ENCODE peak calls at places on chromosomes 2 and 18, in four cellular contexts. L, G, O and E are unnamed samples.

GRCh38 chr2:38099096-38099997 is 23.4 kb upstream of the CYP1B1 start:
- DNase-seq in L (no peak), G (no peak), O (no peak), E (no peak)

GRCh38 chr2:8984152-8984551 is 19.3 kb downstream of the MBOAT2 start:
- DNase-seq in L (no peak), G (peak), O (no peak), E (no peak)

GRCh38 chr2:239035361-239035814 is 187.5 kb downstream of the TWIST2 start:
- DNase-seq in L (no peak), G (no peak), O (peak), E (peak)

GRCh38 chr2:28387082-28387960 is 5.3 kb upstream of the FOSL2 start:
- DNase-seq in L (no peak), G (no peak), O (no peak), E (no peak)

GRCh38 chr2:215423928-215424540 is 11.8 kb downstream of the FN1 start:
- DNase-seq in L (no peak), G (no peak), O (no peak), E (no peak)

GRCh38 chr2:223508372-223508771 is 93.8 kb downstream of the SCG2 start:
- DNase-seq in L (no peak), G (no peak), O (no peak), E (no peak)

GRCh38 chr2:234241656-234242445 is 191.3 kb downstream of the SPP2 start:
- DNase-seq in L (no peak), G (no peak), O (no peak), E (no peak)

GRCh38 chr18:59908790-59909189 is 9.0 kb downstream of the PMAIP1 start:
- DNase-seq in L (no peak), G (no peak), O (no peak), E (no peak)

GRCh38 chr2:25982273-25982967 is at the start of gene KIF3C:
- DNase-seq in L (peak), G (no peak), O (peak), E (no peak)

GRCh38 chr18:471701-472100 is 28.8 kb downstream of the COLEC12 start:
- DNase-seq in L (no peak), G (no peak), O (no peak), E (no peak)

GRCh38 chr2:237092920-237093781 is 7.5 kb downstream of the COPS8 start:
- DNase-seq in L (no peak), G (no peak), O (peak), E (peak)

GRCh38 chr18:45457933-45458332 is 157.3 kb upstream of the SLC14A2 start:
- DNase-seq in L (no peak), G (no peak), O (no peak), E (no peak)

GRCh38 chr18:45456076-45457066 is 158.9 kb upstream of the SLC14A2 start:
- DNase-seq in L (no peak), G (no peak), O (no peak), E (no peak)
- H3K27ac ChIP-seq in L (no peak), G (no peak), O (peak), E (no peak)

GRCh38 chr2:241009191-241009590 is 10.8 kb downstream of the SNED1 start:
- DNase-seq in L (no peak), G (no peak), O (no peak), E (no peak)

GRCh38 chr2:241010531-241011295 is 12.3 kb downstream of the SNED1 start:
- DNase-seq in L (no peak), G (no peak), O (peak), E (no peak)

GRCh38 chr2:241011296-241011600 is 12.8 kb downstream of the SNED1 start:
- DNase-seq in L (no peak), G (no peak), O (no peak), E (no peak)

GRCh38 chr2:241008711-241009121 is 10.3 kb downstream of the SNED1 start:
- DNase-seq in L (no peak), G (no peak), O (no peak), E (no peak)

DNA sequence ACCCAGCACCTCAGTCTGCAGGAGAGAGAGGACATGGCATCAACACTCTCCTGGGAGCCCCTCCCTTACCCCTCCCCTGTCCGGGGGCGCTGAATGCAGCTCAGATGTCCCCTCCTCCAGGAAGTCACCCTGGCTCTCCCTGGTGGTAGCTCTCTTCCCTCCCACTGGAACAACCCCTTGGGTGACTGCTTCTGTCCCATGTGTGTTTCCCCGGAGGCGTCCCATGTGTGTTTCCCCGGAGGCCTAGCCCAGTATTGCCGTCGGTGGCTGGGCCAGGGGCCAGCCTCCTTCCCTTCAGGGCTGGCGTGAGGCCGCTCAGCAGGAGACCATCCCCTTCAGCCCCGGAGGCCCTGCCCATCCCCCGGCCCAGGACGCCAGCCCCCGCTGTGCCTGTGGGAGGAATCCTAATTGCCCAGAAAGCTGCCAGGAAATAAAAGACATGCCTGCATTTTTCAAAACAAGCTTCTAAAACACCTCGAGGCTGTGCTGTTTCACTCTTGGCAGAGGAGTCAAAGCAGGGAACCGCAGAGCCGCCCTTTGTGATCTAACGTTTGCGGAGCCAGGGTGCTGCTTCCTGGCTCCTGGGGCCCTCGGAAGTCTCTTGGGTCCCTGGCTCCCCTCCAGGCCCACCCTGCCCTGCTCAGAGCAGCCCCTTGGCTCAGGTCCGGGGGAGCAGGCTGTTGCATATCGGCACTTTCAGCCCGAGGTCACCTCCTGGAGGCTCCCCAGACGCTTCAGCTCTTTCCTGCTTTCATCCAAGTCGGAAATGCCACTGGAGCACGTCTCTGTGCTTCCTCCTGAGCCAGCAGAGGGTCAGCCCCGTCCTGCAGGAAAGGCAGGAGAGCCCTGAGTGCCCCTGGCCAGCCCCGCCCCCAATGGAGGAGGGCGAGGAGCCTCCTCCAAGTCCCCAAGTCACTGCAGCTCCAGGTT is 11.4 kb downstream of the SNED1 start:
- DNase-seq in L (no peak), G (no peak), O (peak), E (no peak)
- TF ChIP-seq CTCF in L (no peak), G (no peak), O (no peak), E (no peak)

GRCh38 chr2:199747427-199747826 is 103.6 kb downstream of the FTCDNL1 start:
- DNase-seq in L (no peak), G (no peak), O (no peak), E (no peak)
- TF ChIP-seq SIN3A in L (no peak), G (no peak), O (no peak), E (no peak)

GRCh38 chr2:113861740-113862139 is 28.1 kb upstream of the ACTR3 start:
- DNase-seq in L (no peak), G (no peak), O (no peak), E (no peak)
- H3K27ac ChIP-seq in L (no peak), G (no peak), O (no peak), E (no peak)